ENCODE peak calls at places on chromosomes 13 and 19, in eight cellular contexts. One of them, this sample, is unnamed.

GRCh38 chr19:32811151-32811550 is 58.4 kb downstream of the SLC7A9 start:
- DNase-seq in T-helper 1 cell: no peak
- DNase-seq in astrocyte of the hippocampus: no peak
- DNase-seq in pancreas: no peak
- DNase-seq in cortex of kidney: no peak
- DNase-seq in NCI-H2029 treated with DMSO at 0.1 percent for 48 hours: no peak
- DNase-seq in fibroblast of mammary gland: no peak
- DNase-seq in GM04503: no peak
- DNase-seq in this sample: no peak

GRCh38 chr19:4692275-4693077 is 22.3 kb upstream of the MYDGF start:
- DNase-seq in cortex of kidney: no peak
- DNase-seq in GM04503: no peak
- DNase-seq in NCI-H2029 treated with DMSO at 0.1 percent for 48 hours: no peak
- DNase-seq in T-helper 1 cell: no peak
- DNase-seq in astrocyte of the hippocampus: no peak
- DNase-seq in fibroblast of mammary gland: no peak
- DNase-seq in pancreas: peak
- DNase-seq in this sample: no peak

GRCh38 chr13:106063591-106064308 is 471.7 kb downstream of the EFNB2 start:
- DNase-seq in GM04503: peak
- DNase-seq in T-helper 1 cell: no peak
- DNase-seq in fibroblast of mammary gland: peak
- DNase-seq in pancreas: no peak
- DNase-seq in NCI-H2029 treated with DMSO at 0.1 percent for 48 hours: no peak
- DNase-seq in cortex of kidney: no peak
- DNase-seq in astrocyte of the hippocampus: peak
- DNase-seq in this sample: peak

GRCh38 chr13:113666951-113667701 is at the start of gene GRK1:
- DNase-seq in fibroblast of mammary gland: no peak
- DNase-seq in NCI-H2029 treated with DMSO at 0.1 percent for 48 hours: no peak
- DNase-seq in GM04503: no peak
- DNase-seq in pancreas: peak
- DNase-seq in cortex of kidney: no peak
- DNase-seq in astrocyte of the hippocampus: no peak
- DNase-seq in T-helper 1 cell: no peak
- DNase-seq in this sample: no peak

GRCh38 chr19:50276370-50277063 is 52.7 kb downstream of the KCNC3 start:
- DNase-seq in NCI-H2029 treated with DMSO at 0.1 percent for 48 hours: no peak
- DNase-seq in GM04503: no peak
- DNase-seq in T-helper 1 cell: no peak
- DNase-seq in cortex of kidney: no peak
- DNase-seq in pancreas: no peak
- DNase-seq in astrocyte of the hippocampus: no peak
- DNase-seq in fibroblast of mammary gland: no peak
- DNase-seq in this sample: no peak

GRCh38 chr19:41703602-41704293 is 4.7 kb upstream of the CEACAM5 start:
- DNase-seq in GM04503: no peak
- DNase-seq in fibroblast of mammary gland: no peak
- DNase-seq in astrocyte of the hippocampus: no peak
- DNase-seq in T-helper 1 cell: no peak
- DNase-seq in NCI-H2029 treated with DMSO at 0.1 percent for 48 hours: no peak
- DNase-seq in cortex of kidney: no peak
- DNase-seq in pancreas: no peak
- DNase-seq in this sample: no peak

GRCh38 chr13:98997738-98998641 is 20.1 kb upstream of the DOCK9 start:
- DNase-seq in pancreas: no peak
- DNase-seq in cortex of kidney: no peak
- DNase-seq in NCI-H2029 treated with DMSO at 0.1 percent for 48 hours: no peak
- DNase-seq in fibroblast of mammary gland: peak
- DNase-seq in GM04503: peak
- DNase-seq in astrocyte of the hippocampus: no peak
- DNase-seq in T-helper 1 cell: no peak
- DNase-seq in this sample: no peak

GRCh38 chr19:50739841-50740426 is 16.8 kb downstream of the CLEC11A start:
- DNase-seq in astrocyte of the hippocampus: no peak
- DNase-seq in fibroblast of mammary gland: no peak
- DNase-seq in NCI-H2029 treated with DMSO at 0.1 percent for 48 hours: no peak
- DNase-seq in pancreas: no peak
- DNase-seq in cortex of kidney: no peak
- DNase-seq in GM04503: no peak
- DNase-seq in T-helper 1 cell: no peak
- DNase-seq in this sample: no peak

GRCh38 chr19:58578430-58578925 is 5.3 kb upstream of the MZF1 start:
- DNase-seq in astrocyte of the hippocampus: no peak
- DNase-seq in GM04503: no peak
- DNase-seq in NCI-H2029 treated with DMSO at 0.1 percent for 48 hours: no peak
- DNase-seq in cortex of kidney: no peak
- DNase-seq in fibroblast of mammary gland: no peak
- DNase-seq in pancreas: no peak
- DNase-seq in T-helper 1 cell: no peak
- DNase-seq in this sample: no peak